ENCODE peak calls at places on chromosomes 4 and X, in eight cellular contexts. K is Panc1, E is AG10803, V is adrenal gland, T is GM12865, I is choroid plexus epithelial cell, Q is AG04450, H is cardiac fibroblast. A is an unnamed sample.

GRCh38 chrX:85203461-85203970 is 40.1 kb downstream of the SATL1 start:
- DNase-seq in K (no peak), E (no peak), V (no peak), T (no peak), I (no peak), Q (no peak), H (no peak), A (no peak)

GRCh38 chr4:129682586-129682985 is 586.6 kb downstream of the C4orf33 start:
- DNase-seq in K (no peak), E (no peak), V (no peak), T (no peak), I (no peak), Q (no peak), H (no peak), A (no peak)

GRCh38 chrX:542179-542578 is 88.4 kb upstream of the SHOX start:
- DNase-seq in K (no peak), E (no peak), V (no peak), T (no peak), I (no peak), Q (no peak), H (no peak), A (no peak)

GRCh38 chrX:43718546-43718945 is 62.4 kb downstream of the MAOA start:
- DNase-seq in K (no peak), E (no peak), V (no peak), T (no peak), I (no peak), Q (no peak), H (no peak), A (no peak)

GRCh38 chr4:9953089-9953488 is 68.2 kb downstream of the SLC2A9 start:
- DNase-seq in K (no peak), E (no peak), V (no peak), T (no peak), I (no peak), Q (no peak), H (no peak), A (no peak)

GRCh38 chr4:151489462-151490203 is 80.7 kb downstream of the FHIP1A start:
- DNase-seq in K (no peak), E (no peak), V (no peak), T (no peak), I (no peak), Q (no peak), H (no peak), A (no peak)

GRCh38 chr4:6603128-6603527 is 28.1 kb downstream of the MAN2B2 start:
- DNase-seq in K (no peak), E (no peak), V (no peak), T (no peak), I (no peak), Q (no peak), H (no peak), A (no peak)

GRCh38 chr4:37453004-37453360 is 208.4 kb downstream of the NWD2 start:
- DNase-seq in K (peak; percentile 50), E (peak; percentile 29), V (peak; percentile 44), T (peak; percentile 78), I (peak; percentile 85), Q (no peak), H (peak; percentile 74), A (peak; percentile 65)

GRCh38 chrX:15398874-15399273 is 14.7 kb upstream of the VEGFD start:
- DNase-seq in K (no peak), E (no peak), V (no peak), T (no peak), I (no peak), Q (no peak), H (no peak), A (no peak)

GRCh38 chrX:150582338-150582948 is 14.0 kb downstream of the MTM1 start:
- DNase-seq in K (no peak), E (no peak), V (no peak), T (no peak), I (no peak), Q (no peak), H (no peak), A (no peak)

GRCh38 chr4:1169691-1170096 is 2.7 kb downstream of the SPON2 start:
- DNase-seq in K (no peak), E (no peak), V (no peak), T (no peak), I (no peak), Q (no peak), H (no peak), A (no peak)

GRCh38 chr4:29423836-29424721 is 1296.1 kb upstream of the PCDH7 start:
- DNase-seq in K (peak; percentile 61), E (peak; percentile 25), V (no peak), T (no peak), I (peak; percentile 63), Q (peak; percentile 68), H (peak; percentile 28), A (peak; percentile 51)

GRCh38 chr4:86934147-86934771 is 552 bp upstream of the AFF1 start:
- DNase-seq in K (no peak), E (no peak), V (no peak), T (peak; percentile 26), I (peak; percentile 26), Q (no peak), H (no peak), A (no peak)

GRCh38 chr4:103443324-103443723 is 245.2 kb upstream of the CENPE start:
- DNase-seq in K (no peak), E (peak; percentile 2), V (no peak), T (no peak), I (no peak), Q (no peak), H (no peak), A (no peak)

GRCh38 chr4:105369988-105370387 is 103.9 kb downstream of the PPA2 start:
- DNase-seq in K (no peak), E (peak; percentile 9), V (no peak), T (no peak), I (peak; percentile 37), Q (peak; percentile 34), H (no peak), A (no peak)

DNA sequence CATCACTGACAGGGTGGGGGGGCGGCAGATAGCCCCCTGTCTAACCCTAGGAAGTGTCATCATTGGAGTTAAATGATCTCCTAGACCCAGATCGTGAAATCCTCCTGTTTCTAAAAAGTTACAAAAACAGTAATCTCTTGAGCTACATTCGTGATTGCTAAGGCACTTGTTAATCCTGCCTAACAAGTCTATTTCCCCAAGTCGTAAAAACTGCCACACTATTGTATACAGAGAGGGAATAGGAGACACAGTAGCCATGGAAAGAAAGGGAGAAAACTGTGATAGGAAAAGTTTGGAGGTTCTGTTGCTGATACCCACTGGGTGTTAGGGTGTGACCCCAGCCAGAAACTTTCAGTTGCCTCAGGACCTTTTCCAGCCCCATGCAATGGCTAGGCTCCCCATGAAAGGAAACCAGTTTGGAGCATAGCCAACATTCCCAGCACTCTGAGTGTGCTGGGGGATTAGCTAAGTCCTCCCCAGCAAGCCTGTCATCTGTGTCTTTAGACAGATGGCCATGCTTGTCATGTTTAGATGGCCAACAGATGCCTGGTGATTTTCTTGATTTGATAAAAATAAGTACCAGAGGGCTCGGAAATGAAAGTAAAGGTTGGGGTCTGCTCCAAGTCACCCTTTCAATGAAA is 63.2 kb upstream of the ANXA10 start:
- DNase-seq in K (no peak), E (no peak), V (no peak), T (no peak), I (no peak), Q (no peak), H (no peak), A (no peak)
- H3K4me3 ChIP-seq in K (no peak overlapping the region), E (no peak overlapping the region), V (no peak overlapping the region), T (no peak overlapping the region), I (no peak overlapping the region), Q (no peak overlapping the region), H (no peak overlapping the region), A (no peak overlapping the region)

GRCh38 chr4:127604949-127605709 is 27.6 kb upstream of the INTU start:
- DNase-seq in K (no peak), E (peak; percentile 58), V (no peak), T (peak; percentile 25), I (peak; percentile 65), Q (no peak), H (peak; percentile 64), A (peak; percentile 72)

GRCh38 chr4:127606823-127607222 is 25.9 kb upstream of the INTU start:
- DNase-seq in K (no peak), E (no peak), V (no peak), T (no peak), I (peak; percentile 46), Q (no peak), H (no peak), A (no peak)

GRCh38 chr4:127598656-127599055 is 34.1 kb upstream of the INTU start:
- DNase-seq in K (no peak), E (no peak), V (no peak), T (no peak), I (no peak), Q (no peak), H (no peak), A (no peak)

DNA sequence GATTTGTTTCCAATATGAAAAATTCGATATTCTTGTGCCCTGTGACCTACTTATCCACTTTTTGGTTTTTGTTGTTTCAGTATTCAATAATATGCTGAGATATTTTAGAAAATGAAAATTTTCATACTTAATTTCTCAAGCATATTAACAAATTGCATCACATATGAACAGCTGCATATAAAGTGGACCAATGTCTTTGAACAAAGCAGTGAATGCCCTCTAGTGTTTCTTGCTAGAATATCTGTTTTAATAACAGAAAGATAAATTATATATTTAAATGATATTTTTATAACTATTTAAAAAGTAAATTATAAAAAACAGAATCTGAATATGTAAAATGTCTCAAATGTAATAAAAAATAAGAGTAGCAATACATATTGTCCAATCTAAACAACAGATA is 31.7 kb upstream of the INTU start:
- DNase-seq in K (no peak), E (peak; percentile 37), V (no peak), T (no peak), I (peak; percentile 69), Q (no peak), H (peak; percentile 40), A (peak; percentile 49)
- TF ChIP-seq CTCF in K (no peak), E (peak; percentile 48), V (no peak), T (no peak), I (peak; percentile 52), Q (peak; percentile 55), H (peak; percentile 34), A (peak; percentile 54)

DNA sequence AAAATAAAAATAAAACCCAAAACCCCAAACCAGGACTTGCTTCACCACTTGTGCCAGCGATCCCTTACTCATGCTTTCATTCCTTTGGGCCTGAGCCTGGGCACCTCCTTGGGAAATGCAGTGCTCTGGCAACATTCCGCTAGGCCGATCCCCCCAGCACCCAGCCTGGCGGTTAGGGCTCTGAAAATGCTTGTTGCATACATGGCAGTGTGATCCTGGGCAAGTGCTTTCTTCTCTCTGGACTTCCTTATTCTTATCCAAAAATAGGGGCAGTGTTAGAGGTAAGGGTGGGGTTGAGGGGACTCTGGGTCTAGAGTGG is 4.6 kb downstream of the ZNF185 start:
- DNase-seq in K (no peak), E (no peak), V (no peak), T (no peak), I (no peak), Q (no peak), H (no peak), A (no peak)
- H3K4me3 ChIP-seq in K (no peak overlapping the region), E (no peak overlapping the region), V (no peak overlapping the region), T (no peak overlapping the region), I (no peak overlapping the region), Q (no peak overlapping the region), H (no peak overlapping the region), A (no peak overlapping the region)

DNA sequence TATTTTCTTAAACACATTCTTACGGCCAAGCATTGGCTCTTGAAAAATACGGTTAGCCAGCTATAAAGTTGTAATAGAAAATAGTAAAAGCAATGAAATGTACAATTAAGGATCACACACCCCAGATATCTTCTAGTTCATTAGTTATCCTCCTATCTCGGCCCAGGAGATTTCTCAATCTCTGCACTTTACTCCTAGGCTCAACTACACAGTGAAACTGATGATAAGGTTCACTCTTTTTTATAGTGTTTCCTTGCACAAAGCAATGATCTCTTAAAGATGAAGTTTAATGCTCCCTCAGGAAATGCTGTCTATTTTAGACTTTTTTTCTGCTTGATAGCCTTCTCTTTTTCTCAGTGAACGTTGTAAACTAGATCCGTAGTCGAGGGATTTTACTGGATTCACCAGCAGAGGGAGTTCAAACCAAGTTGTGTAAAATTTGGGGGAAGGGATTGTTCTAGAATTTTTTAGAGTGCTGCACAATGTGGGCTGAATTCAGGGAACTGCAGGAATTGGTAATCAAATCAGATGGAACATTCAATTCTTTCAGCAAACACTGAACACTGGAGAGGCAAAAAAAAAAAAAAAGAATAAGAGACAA is 269.5 kb downstream of the GBA3 start:
- DNase-seq in K (no peak), E (peak; percentile 40), V (no peak), T (peak; percentile 1), I (peak; percentile 11), Q (no peak), H (peak; percentile 2), A (peak; percentile 39)
- TF ChIP-seq CTCF in K (peak; percentile 28), E (peak; percentile 71), V (peak; percentile 12), T (peak; percentile 4), I (peak; percentile 39), Q (peak; percentile 49), H (peak; percentile 25), A (peak; percentile 48)